ENCODE peak calls at places on chromosomes 1 and 21, in six cellular contexts. X is psoas muscle; A is CD4-positive, CD25-positive, alpha-beta regulatory T cell; K is lung; F is osteoblast; D is mesendoderm. I is an unnamed sample.

GRCh38 chr21:36887983-36888382 is 78.5 kb downstream of the HLCS start:
- DNase-seq in A (no peak), X (no peak), F (no peak), D (no peak), K (no peak), I (no peak)

GRCh38 chr1:180815188-180815587 is 97.5 kb upstream of the KIAA1614 start:
- DNase-seq in X (no peak), K (no peak), A (no peak), F (no peak), D (no peak), I (no peak)

GRCh38 chr1:56438901-56439551 is 140.3 kb downstream of the PLPP3 start:
- DNase-seq in D (no peak), X (no peak), F (no peak), A (no peak), K (no peak), I (no peak)

GRCh38 chr1:169915150-169915549 is 21.5 kb upstream of the SCYL3 start:
- DNase-seq in A (no peak), K (no peak), X (no peak), F (no peak), D (no peak), I (no peak)

GRCh38 chr1:231070758-231071443 is 30.8 kb upstream of the FAM89A start:
- DNase-seq in D (no peak), F (no peak), K (no peak), X (no peak), A (no peak), I (no peak)

GRCh38 chr1:35047188-35047858 is 15.6 kb upstream of the ZMYM6 start:
- DNase-seq in A (no peak), X (no peak), F (peak; percentile 81), K (no peak), D (no peak), I (peak; percentile 78)

GRCh38 chr1:245765241-245766000 is 610.6 kb downstream of the KIF26B start:
- DNase-seq in F (peak; percentile 80), K (no peak), D (no peak), X (no peak), A (no peak), I (peak; percentile 60)

GRCh38 chr1:209609403-209610377 is 26.2 kb downstream of the CAMK1G start:
- DNase-seq in A (no peak), F (no peak), D (no peak), K (no peak), X (no peak), I (no peak)

GRCh38 chr1:212952596-212952995 is 2.3 kb downstream of the VASH2 start:
- DNase-seq in X (no peak), A (no peak), D (no peak), F (no peak), K (no peak), I (no peak)

GRCh38 chr1:161096514-161096913 is 1.6 kb upstream of the KLHDC9 start:
- DNase-seq in K (no peak), A (no peak), D (no peak), F (peak; percentile 95), X (peak; percentile 61), I (no peak)

GRCh38 chr1:82586473-82586872 is 785.7 kb downstream of the ADGRL2 start:
- DNase-seq in A (no peak), F (no peak), K (peak; percentile 31), X (peak; percentile 30), D (no peak), I (no peak)

GRCh38 chr21:42232176-42232825 is 13.4 kb downstream of the ABCG1 start:
- DNase-seq in D (no peak), F (no peak), X (no peak), K (no peak), A (peak; percentile 67), I (no peak)

GRCh38 chr1:25140073-25140797 is 92.1 kb downstream of the SYF2 start:
- DNase-seq in F (no peak), K (peak; percentile 27), X (no peak), D (peak; percentile 69), A (no peak), I (no peak)

GRCh38 chr1:162283657-162284056 is 93.0 kb downstream of the SPATA46 start:
- DNase-seq in X (no peak), K (no peak), A (no peak), D (no peak), F (no peak), I (no peak)

GRCh38 chr1:99602404-99602969 is 43.4 kb upstream of the PALMD start:
- DNase-seq in F (peak; percentile 23), X (no peak), K (no peak), D (no peak), A (no peak), I (no peak)

GRCh38 chr21:17514124-17514481 is 1.3 kb downstream of the CXADR start:
- DNase-seq in K (no peak), A (no peak), X (no peak), D (peak; percentile 94), F (no peak), I (no peak)

GRCh38 chr21:17523007-17523451 is 10.2 kb downstream of the CXADR start:
- DNase-seq in X (no peak), K (no peak), D (peak; percentile 74), F (no peak), A (no peak), I (no peak)

GRCh38 chr21:17519208-17519738 is 6.4 kb downstream of the CXADR start:
- DNase-seq in D (no peak), X (no peak), K (no peak), A (no peak), F (no peak), I (no peak)

GRCh38 chr21:17524635-17525034 is 11.8 kb downstream of the CXADR start:
- DNase-seq in K (no peak), A (no peak), F (no peak), X (no peak), D (no peak), I (no peak)

DNA sequence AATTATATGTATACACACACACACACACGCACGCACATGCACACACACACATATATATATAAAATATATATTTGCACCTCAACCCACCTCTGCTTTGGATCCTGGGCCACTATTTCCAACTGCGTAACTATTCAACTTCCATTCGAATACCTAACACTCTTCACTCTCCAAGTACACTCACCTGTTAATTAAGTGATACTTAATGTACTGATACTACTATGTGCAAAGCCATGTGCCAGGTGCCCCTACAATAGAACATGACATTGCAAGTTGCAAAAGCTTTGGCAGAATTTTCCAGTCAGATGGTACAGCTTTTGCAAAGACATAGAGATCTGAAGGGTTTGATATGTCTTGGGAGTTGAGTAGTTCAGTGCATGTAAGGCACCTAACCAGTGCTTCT is 7.1 kb downstream of the CXADR start:
- DNase-seq in A (no peak), K (no peak), X (no peak), F (no peak), D (no peak), I (no peak)
- H3K4me1 ChIP-seq in A (no peaks in the 10 kb centered on the region), K (peaks cover 25% of the 10 kb centered on the region), X (no peaks in the 10 kb centered on the region), F (no peaks in the 10 kb centered on the region), D (peaks cover 12% of the 10 kb centered on the region), I (no peaks in the 10 kb centered on the region)

DNA sequence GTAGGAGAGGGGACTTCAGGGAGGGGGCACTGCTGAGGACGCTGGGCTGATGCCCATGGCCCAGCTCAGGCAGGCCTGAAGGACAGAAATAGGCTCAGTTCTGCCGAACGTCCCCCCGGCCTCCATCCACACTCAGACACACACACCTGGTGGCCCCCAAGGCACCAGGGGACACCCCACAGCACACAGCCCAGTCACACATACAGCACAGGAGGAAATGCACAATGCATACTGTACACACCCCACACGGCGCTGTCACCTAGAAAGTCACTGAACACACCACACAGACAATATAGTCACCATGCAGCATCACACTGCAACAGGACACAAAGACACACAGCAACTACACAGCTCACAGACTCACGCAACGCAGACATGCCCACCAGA is 562 bp downstream of the SYTL1 start:
- DNase-seq in X (no peak), F (peak; percentile 74), A (peak; percentile 80), K (no peak), D (no peak), I (no peak)
- H3K4me3 ChIP-seq in X (peak overlapping the region; percentile 4), F (no peak overlapping the region), A (peak overlapping the region; percentile 95), K (no peak overlapping the region), D (no peak overlapping the region), I (no peak overlapping the region)

GRCh38 chr1:145956776-145957442 is 908 bp downstream of the LIX1L start:
- DNase-seq in K (no peak), F (no peak), A (peak; percentile 64), D (no peak), X (peak; percentile 43), I (no peak)
- H3K27ac ChIP-seq in K (peak overlapping the region; percentile 98), F (peak overlapping the region; percentile 88), A (peak overlapping the region; percentile 85), D (no peak overlapping the region), X (peak overlapping the region; percentile 92), I (peak overlapping the region; percentile 41)

GRCh38 chr1:23528245-23528978 is 2.6 kb downstream of the E2F2 start:
- DNase-seq in X (peak; percentile 85), K (peak; percentile 92), F (peak; percentile 96), D (no peak), A (peak; percentile 90), I (peak; percentile 86)
- H3K4me1 ChIP-seq in X (peaks cover 34% of the 10 kb centered on the region), K (no peaks in the 10 kb centered on the region), F (peaks cover 18% of the 10 kb centered on the region), D (peaks cover 3% of the 10 kb centered on the region), A (peaks cover 95% of the 10 kb centered on the region), I (peaks cover 41% of the 10 kb centered on the region)

GRCh38 chr1:159058751-159059150 is 17.8 kb downstream of the AIM2 start:
- DNase-seq in X (no peak), K (no peak), F (no peak), A (no peak), D (no peak), I (no peak)
- H3K4me3 ChIP-seq in X (no peak overlapping the region), K (no peak overlapping the region), F (no peak overlapping the region), A (no peak overlapping the region), D (no peak overlapping the region), I (no peak overlapping the region)

GRCh38 chr1:156152628-156153027 is 757 bp upstream of the SEMA4A start:
- DNase-seq in X (no peak), K (no peak), A (no peak), F (peak; percentile 80), D (no peak), I (no peak)

GRCh38 chr1:156155760-156156495 is 2.5 kb downstream of the SEMA4A start:
- DNase-seq in K (no peak), D (no peak), A (no peak), F (peak; percentile 58), X (no peak), I (no peak)

GRCh38 chr1:156153362-156153761 is at the start of gene SEMA4A:
- DNase-seq in F (peak; percentile 38), D (no peak), K (peak; percentile 76), X (no peak), A (no peak), I (no peak)

GRCh38 chr1:156151093-156151688 is 2.2 kb upstream of the SEMA4A start:
- DNase-seq in A (no peak), X (no peak), K (no peak), F (peak; percentile 91), D (no peak), I (no peak)

GRCh38 chr1:156154317-156154749 is 948 bp downstream of the SEMA4A start:
- DNase-seq in A (peak; percentile 52), K (peak; percentile 69), X (no peak), D (no peak), F (no peak), I (no peak)
- H3K27ac ChIP-seq in A (no peak overlapping the region), K (no peak overlapping the region), X (no peak overlapping the region), D (no peak overlapping the region), F (no peak overlapping the region), I (no peak overlapping the region)

GRCh38 chr1:2194898-2195673 is 514 bp upstream of the FAAP20 start:
- DNase-seq in K (peak; percentile 88), D (peak; percentile 91), A (peak; percentile 92), X (peak; percentile 89), F (peak; percentile 100), I (peak; percentile 93)
- H3K4me1 ChIP-seq in K (peaks cover 6% of the 10 kb centered on the region), D (peaks cover 1% of the 10 kb centered on the region), A (peaks cover 38% of the 10 kb centered on the region), X (peaks cover 53% of the 10 kb centered on the region), F (peaks cover 17% of the 10 kb centered on the region), I (peaks cover 37% of the 10 kb centered on the region)

I was measured in SJSA1.